ENCODE peak calls at places on chromosomes 6 and 20, in six cellular contexts. X is uterus; Z is psoas muscle; U is IMR-90; P is CD8-positive, alpha-beta memory T cell; S is cardiac muscle cell. G is an unnamed sample. For H3K9me3, the result is how much of the 10 kb centered on the place peaks cover.

GRCh38 chr20:23286346-23286745 is 64.2 kb upstream of the NXT1 start:
- DNase-seq in X (no peak), Z (no peak), U (no peak), P (no peak), S (no peak), G (no peak)

GRCh38 chr6:35757461-35758123 is 18.8 kb upstream of the CLPSL2 start:
- DNase-seq in X (no peak), Z (no peak), U (peak), P (no peak), S (peak), G (no peak)

GRCh38 chr6:147506704-147507114 is 1.8 kb upstream of the SAMD5 start:
- DNase-seq in X (peak), Z (peak), U (peak), P (no peak), S (peak), G (peak)

GRCh38 chr6:73328790-73329189 is 25.3 kb downstream of the DPPA5 start:
- DNase-seq in X (no peak), Z (no peak), U (no peak), P (no peak), S (no peak), G (no peak)

GRCh38 chr6:17980329-17980728 is 7.1 kb downstream of the KIF13A start:
- DNase-seq in X (no peak), Z (no peak), U (no peak), P (no peak), S (no peak), G (no peak)

GRCh38 chr6:16092140-16092539 is 36.7 kb upstream of the MYLIP start:
- DNase-seq in X (no peak), Z (no peak), U (no peak), P (no peak), S (no peak), G (no peak)

GRCh38 chr20:41734506-41734945 is 116.3 kb upstream of the CHD6 start:
- DNase-seq in X (no peak), Z (peak), U (peak), P (peak), S (peak), G (peak)

GRCh38 chr6:138310294-138310693 is 67.4 kb upstream of the SMIM28 start:
- DNase-seq in X (no peak), Z (no peak), U (no peak), P (no peak), S (peak), G (no peak)

GRCh38 chr6:149473080-149474052 is 11.4 kb downstream of the ZC3H12D start:
- DNase-seq in X (no peak), Z (no peak), U (no peak), P (peak), S (peak), G (no peak)

GRCh38 chr6:17580518-17581048 is 19.5 kb upstream of the FAM8A1 start:
- DNase-seq in X (peak), Z (peak), U (no peak), P (peak), S (peak), G (peak)

DNA sequence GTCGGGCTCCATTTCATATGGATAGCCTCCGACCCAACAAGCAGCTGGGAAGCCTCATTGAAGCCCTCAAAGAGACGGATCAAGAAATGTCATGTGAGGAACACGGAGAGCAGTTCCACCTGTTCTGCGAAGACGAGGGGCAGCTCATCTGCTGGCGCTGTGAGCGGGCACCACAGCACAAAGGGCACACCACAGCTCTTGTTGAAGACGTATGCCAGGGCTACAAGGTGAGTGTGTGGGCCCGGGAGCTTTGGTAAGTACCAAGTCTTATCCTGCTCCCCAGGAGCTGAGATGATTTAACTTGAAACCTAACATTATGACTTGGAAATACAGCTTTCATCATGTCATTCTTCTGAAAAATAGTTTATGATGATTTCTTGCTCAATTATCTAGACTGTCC is 4.1 kb downstream of the TRIM38 start:
- DNase-seq in X (no peak), Z (no peak), U (no peak), P (no peak), S (no peak), G (no peak)
- H3K4me3 ChIP-seq in X (no peak), Z (no peak), U (no peak), P (peak), S (no peak), G (no peak)

GRCh38 chr6:38528196-38528965 is 111.3 kb downstream of the BTBD9 start:
- DNase-seq in X (no peak), Z (no peak), U (no peak), P (no peak), S (peak), G (no peak)
- H3K9me3 ChIP-seq in X (under half), Z (under half), U (under half), P (under half), S (under half), G (under half)

GRCh38 chr6:44271406-44271723 is 1.1 kb downstream of the TMEM151B start:
- DNase-seq in X (no peak), Z (no peak), U (no peak), P (no peak), S (no peak), G (no peak)

GRCh38 chr6:44269921-44270525 is at the start of gene TMEM151B:
- DNase-seq in X (no peak), Z (no peak), U (no peak), P (no peak), S (no peak), G (no peak)

GRCh38 chr6:44268095-44268628 is 2.1 kb upstream of the TMEM151B start:
- DNase-seq in X (peak), Z (no peak), U (peak), P (peak), S (peak), G (no peak)

GRCh38 chr6:44270526-44271405 is 516 bp downstream of the TMEM151B start:
- DNase-seq in X (no peak), Z (no peak), U (no peak), P (no peak), S (no peak), G (no peak)

GRCh38 chr6:44269168-44269920 is 906 bp upstream of the TMEM151B start:
- DNase-seq in X (no peak), Z (no peak), U (no peak), P (no peak), S (no peak), G (no peak)
- H3K4me3 ChIP-seq in X (no peak), Z (no peak), U (no peak), P (no peak), S (no peak), G (no peak)

GRCh38 chr6:27441001-27441400 is 31.9 kb downstream of the ZNF184 start:
- DNase-seq in X (no peak), Z (no peak), U (peak), P (no peak), S (no peak), G (no peak)
- H3K9me3 ChIP-seq in X (under half), Z (under half), U (under half), P (under half), S (under half), G (under half)

DNA sequence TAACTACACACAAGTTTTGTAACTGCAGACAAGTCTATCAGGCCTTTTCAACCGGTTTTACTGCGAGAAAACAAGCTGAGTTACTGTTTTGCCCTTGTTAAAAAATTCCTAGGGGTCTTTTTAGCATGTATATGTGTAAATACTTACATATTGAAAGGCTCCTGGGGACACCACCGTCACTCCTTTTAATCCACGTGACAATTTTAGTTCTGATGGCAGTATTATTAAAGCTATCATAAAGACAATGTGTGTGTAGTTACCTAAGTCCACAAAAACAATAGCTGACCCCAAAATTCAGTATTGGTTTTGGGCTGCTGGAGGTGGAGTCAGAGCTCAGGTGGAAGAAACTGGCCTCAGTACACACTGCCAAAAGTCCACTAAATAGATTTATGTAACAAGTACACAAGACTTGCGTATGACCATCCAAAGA is 41.3 kb upstream of the HFE start:
- DNase-seq in X (no peak), Z (no peak), U (no peak), P (no peak), S (no peak), G (no peak)
- H3K4me3 ChIP-seq in X (no peak), Z (peak), U (peak), P (no peak), S (no peak), G (no peak)

GRCh38 chr20:56382696-56383095 is 9.3 kb downstream of the AURKA start:
- DNase-seq in X (no peak), Z (no peak), U (no peak), P (no peak), S (no peak), G (no peak)
- H3K9me3 ChIP-seq in X (under half), Z (under half), U (under half), P (under half), S (under half), G (under half)

DNA sequence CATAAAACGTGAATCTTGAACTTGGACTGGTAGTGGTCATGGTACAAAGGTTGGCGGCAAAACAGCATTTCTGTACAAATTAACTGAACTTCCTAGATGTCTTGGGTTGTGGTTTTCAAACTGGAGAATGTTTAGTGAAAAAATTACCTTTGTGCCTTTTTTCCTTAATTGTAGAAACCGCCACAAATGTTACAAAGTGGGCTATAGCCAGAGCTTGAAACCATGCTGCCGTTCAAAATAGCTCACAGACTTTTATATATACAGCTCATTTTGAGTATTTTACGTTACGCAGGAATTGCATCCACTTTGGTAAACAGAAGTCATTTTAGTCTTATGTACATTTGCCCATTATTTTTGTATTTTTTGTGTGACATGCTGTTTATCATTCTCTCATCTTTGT is 1.9 kb downstream of the MYO6 start:
- DNase-seq in X (no peak), Z (no peak), U (no peak), P (no peak), S (no peak), G (no peak)
- H3K4me3 ChIP-seq in X (no peak), Z (no peak), U (no peak), P (no peak), S (no peak), G (no peak)

DNA sequence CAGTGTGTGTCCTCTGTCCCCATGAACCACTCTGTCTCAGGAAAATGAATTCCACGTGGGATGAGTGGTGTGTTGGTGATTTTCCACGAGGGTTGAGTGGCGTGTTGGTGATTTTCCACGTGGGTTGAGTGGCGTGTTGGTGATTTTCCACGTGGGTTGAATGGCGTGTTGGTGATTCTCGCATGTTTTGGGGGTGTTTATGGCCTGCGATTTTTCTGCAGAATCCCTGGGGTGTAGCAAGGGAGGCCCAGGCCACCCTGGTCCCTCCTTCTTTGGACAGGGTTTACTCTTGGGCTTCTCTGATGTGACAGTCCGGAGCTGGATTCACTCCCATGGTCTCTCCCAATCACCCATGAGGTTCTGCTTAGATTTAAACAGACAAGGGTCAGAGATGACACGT is 90.6 kb upstream of the FRMD1 start:
- DNase-seq in X (no peak), Z (no peak), U (no peak), P (no peak), S (no peak), G (no peak)
- H3K9me3 ChIP-seq in X (under half), Z (under half), U (under half), P (under half), S (under half), G (under half)